ENCODE peak calls at places on chromosomes 4 and X, in eight cellular contexts. One of them, this sample, is unnamed.

GRCh38 chr4:17664755-17665154 is 50.3 kb downstream of the MED28 start:
- DNase-seq in GM06990: peak
- DNase-seq in NB4: peak
- DNase-seq in Calu3: peak
- DNase-seq in CD4-positive, alpha-beta T cell: no peak
- DNase-seq in HFF-Myc: no peak
- DNase-seq in fibroblast of pulmonary artery: no peak
- DNase-seq in OCI-LY7: peak
- DNase-seq in this sample: no peak

GRCh38 chr4:8581094-8581861 is 1.1 kb downstream of the GPR78 start:
- DNase-seq in GM06990: no peak
- DNase-seq in NB4: no peak
- DNase-seq in Calu3: no peak
- DNase-seq in CD4-positive, alpha-beta T cell: no peak
- DNase-seq in HFF-Myc: no peak
- DNase-seq in fibroblast of pulmonary artery: no peak
- DNase-seq in OCI-LY7: no peak
- DNase-seq in this sample: no peak

GRCh38 chrX:130002541-130002940 is 20.1 kb downstream of the BCORL1 start:
- DNase-seq in GM06990: no peak
- DNase-seq in NB4: no peak
- DNase-seq in Calu3: no peak
- DNase-seq in CD4-positive, alpha-beta T cell: no peak
- DNase-seq in HFF-Myc: no peak
- DNase-seq in fibroblast of pulmonary artery: no peak
- DNase-seq in OCI-LY7: no peak
- DNase-seq in this sample: no peak

GRCh38 chrX:9651737-9652136 is 113.9 kb downstream of the GPR143 start:
- DNase-seq in GM06990: no peak
- DNase-seq in NB4: no peak
- DNase-seq in Calu3: no peak
- DNase-seq in CD4-positive, alpha-beta T cell: no peak
- DNase-seq in HFF-Myc: no peak
- DNase-seq in fibroblast of pulmonary artery: no peak
- DNase-seq in OCI-LY7: no peak
- DNase-seq in this sample: no peak

GRCh38 chrX:13752646-13753045 is 18.1 kb downstream of the OFD1 start:
- DNase-seq in GM06990: peak
- DNase-seq in NB4: peak
- DNase-seq in Calu3: no peak
- DNase-seq in CD4-positive, alpha-beta T cell: no peak
- DNase-seq in HFF-Myc: no peak
- DNase-seq in fibroblast of pulmonary artery: no peak
- DNase-seq in OCI-LY7: peak
- DNase-seq in this sample: no peak

GRCh38 chrX:77065896-77066295 is 381.3 kb upstream of the FGF16 start:
- DNase-seq in GM06990: no peak
- DNase-seq in NB4: no peak
- DNase-seq in Calu3: no peak
- DNase-seq in CD4-positive, alpha-beta T cell: no peak
- DNase-seq in HFF-Myc: no peak
- DNase-seq in fibroblast of pulmonary artery: no peak
- DNase-seq in OCI-LY7: no peak
- DNase-seq in this sample: no peak

GRCh38 chrX:288561-288991 is 7.4 kb downstream of the PLCXD1 start:
- DNase-seq in GM06990: no peak
- DNase-seq in NB4: no peak
- DNase-seq in Calu3: no peak
- DNase-seq in CD4-positive, alpha-beta T cell: no peak
- DNase-seq in HFF-Myc: no peak
- DNase-seq in fibroblast of pulmonary artery: no peak
- DNase-seq in OCI-LY7: no peak
- DNase-seq in this sample: no peak

GRCh38 chrX:22278375-22278774 is 5.7 kb downstream of the CBLL2 start:
- DNase-seq in GM06990: no peak
- DNase-seq in NB4: no peak
- DNase-seq in Calu3: peak
- DNase-seq in CD4-positive, alpha-beta T cell: no peak
- DNase-seq in HFF-Myc: no peak
- DNase-seq in fibroblast of pulmonary artery: no peak
- DNase-seq in OCI-LY7: no peak
- DNase-seq in this sample: no peak

GRCh38 chr4:98603683-98604573 is 54.5 kb downstream of the TSPAN5 start:
- DNase-seq in GM06990: no peak
- DNase-seq in NB4: no peak
- DNase-seq in Calu3: no peak
- DNase-seq in CD4-positive, alpha-beta T cell: no peak
- DNase-seq in HFF-Myc: no peak
- DNase-seq in fibroblast of pulmonary artery: peak
- DNase-seq in OCI-LY7: no peak
- DNase-seq in this sample: no peak

GRCh38 chr4:65600656-65601055 is 69.6 kb downstream of the EPHA5 start:
- DNase-seq in GM06990: no peak
- DNase-seq in NB4: no peak
- DNase-seq in Calu3: no peak
- DNase-seq in CD4-positive, alpha-beta T cell: no peak
- DNase-seq in HFF-Myc: no peak
- DNase-seq in fibroblast of pulmonary artery: no peak
- DNase-seq in OCI-LY7: no peak
- DNase-seq in this sample: no peak

GRCh38 chr4:126778348-126778747 is 854.4 kb upstream of the INTU start:
- DNase-seq in GM06990: no peak
- DNase-seq in NB4: peak
- DNase-seq in Calu3: no peak
- DNase-seq in CD4-positive, alpha-beta T cell: no peak
- DNase-seq in HFF-Myc: no peak
- DNase-seq in fibroblast of pulmonary artery: peak
- DNase-seq in OCI-LY7: no peak
- DNase-seq in this sample: no peak

GRCh38 chr4:156892695-156893211 is 78.8 kb downstream of the PDGFC start:
- DNase-seq in GM06990: no peak
- DNase-seq in NB4: no peak
- DNase-seq in Calu3: no peak
- DNase-seq in CD4-positive, alpha-beta T cell: no peak
- DNase-seq in HFF-Myc: no peak
- DNase-seq in fibroblast of pulmonary artery: no peak
- DNase-seq in OCI-LY7: no peak
- DNase-seq in this sample: no peak

GRCh38 chr4:1833307-1834046 is 22.5 kb downstream of the LETM1 start:
- DNase-seq in GM06990: no peak
- DNase-seq in NB4: no peak
- DNase-seq in Calu3: no peak
- DNase-seq in CD4-positive, alpha-beta T cell: no peak
- DNase-seq in HFF-Myc: no peak
- DNase-seq in fibroblast of pulmonary artery: no peak
- DNase-seq in OCI-LY7: peak
- DNase-seq in this sample: no peak

GRCh38 chr4:982291-982690 is 4.6 kb upstream of the IDUA start:
- DNase-seq in GM06990: no peak
- DNase-seq in NB4: no peak
- DNase-seq in Calu3: no peak
- DNase-seq in CD4-positive, alpha-beta T cell: no peak
- DNase-seq in HFF-Myc: no peak
- DNase-seq in fibroblast of pulmonary artery: no peak
- DNase-seq in OCI-LY7: no peak
- DNase-seq in this sample: no peak

GRCh38 chr4:126318376-126318775 is 1003.6 kb downstream of the FAT4 start:
- DNase-seq in GM06990: no peak
- DNase-seq in NB4: no peak
- DNase-seq in Calu3: no peak
- DNase-seq in CD4-positive, alpha-beta T cell: no peak
- DNase-seq in HFF-Myc: no peak
- DNase-seq in fibroblast of pulmonary artery: no peak
- DNase-seq in OCI-LY7: no peak
- DNase-seq in this sample: no peak

GRCh38 chr4:53804719-53805118 is 213.4 kb upstream of the LNX1 start:
- DNase-seq in GM06990: peak
- DNase-seq in NB4: peak
- DNase-seq in Calu3: peak
- DNase-seq in CD4-positive, alpha-beta T cell: no peak
- DNase-seq in HFF-Myc: no peak
- DNase-seq in fibroblast of pulmonary artery: peak
- DNase-seq in OCI-LY7: peak
- DNase-seq in this sample: no peak

GRCh38 chrX:47366051-47366722 is 4.2 kb upstream of the ZNF157 start:
- DNase-seq in GM06990: peak
- DNase-seq in NB4: no peak
- DNase-seq in Calu3: no peak
- DNase-seq in CD4-positive, alpha-beta T cell: peak
- DNase-seq in HFF-Myc: peak
- DNase-seq in fibroblast of pulmonary artery: peak
- DNase-seq in OCI-LY7: peak
- DNase-seq in this sample: no peak

GRCh38 chrX:47358387-47359065 is 11.9 kb upstream of the ZNF157 start:
- DNase-seq in GM06990: no peak
- DNase-seq in NB4: peak
- DNase-seq in Calu3: no peak
- DNase-seq in CD4-positive, alpha-beta T cell: no peak
- DNase-seq in HFF-Myc: no peak
- DNase-seq in fibroblast of pulmonary artery: peak
- DNase-seq in OCI-LY7: peak
- DNase-seq in this sample: no peak

GRCh38 chrX:47360423-47361179 is 9.8 kb upstream of the ZNF157 start:
- DNase-seq in GM06990: no peak
- DNase-seq in NB4: no peak
- DNase-seq in Calu3: no peak
- DNase-seq in CD4-positive, alpha-beta T cell: no peak
- DNase-seq in HFF-Myc: no peak
- DNase-seq in fibroblast of pulmonary artery: no peak
- DNase-seq in OCI-LY7: no peak
- DNase-seq in this sample: no peak

GRCh38 chrX:47361538-47362511 is 8.6 kb upstream of the ZNF157 start:
- DNase-seq in GM06990: peak
- DNase-seq in NB4: peak
- DNase-seq in Calu3: peak
- DNase-seq in CD4-positive, alpha-beta T cell: no peak
- DNase-seq in HFF-Myc: peak
- DNase-seq in fibroblast of pulmonary artery: peak
- DNase-seq in OCI-LY7: peak
- DNase-seq in this sample: no peak
- TF ChIP-seq CTCF in GM06990: no peak
- TF ChIP-seq CTCF in NB4: no peak
- TF ChIP-seq CTCF in Calu3: no peak
- TF ChIP-seq CTCF in CD4-positive, alpha-beta T cell: no peak
- TF ChIP-seq CTCF in HFF-Myc: no peak
- TF ChIP-seq CTCF in fibroblast of pulmonary artery: peak
- TF ChIP-seq CTCF in OCI-LY7: peak
- TF ChIP-seq CTCF in this sample: no peak

DNA sequence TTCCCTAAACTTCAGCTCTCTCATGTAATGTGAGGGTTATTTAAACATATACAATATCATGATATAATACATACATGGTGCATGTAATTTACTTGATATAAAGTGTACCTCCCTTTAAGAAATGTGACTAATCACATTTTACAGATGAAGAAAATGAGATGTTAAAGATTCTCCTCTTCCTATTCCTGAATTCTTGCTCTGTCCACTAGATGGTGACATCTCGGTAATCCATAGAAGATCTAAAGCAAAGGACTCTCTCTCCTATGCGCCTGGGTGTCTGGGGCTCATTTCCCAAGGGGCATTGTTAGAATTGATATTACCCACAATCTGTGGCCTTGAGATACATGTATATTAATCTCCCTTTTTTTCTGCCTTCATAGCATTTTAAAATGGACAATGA is 804.9 kb downstream of the RAB28 start:
- DNase-seq in GM06990: no peak
- DNase-seq in NB4: peak
- DNase-seq in Calu3: no peak
- DNase-seq in CD4-positive, alpha-beta T cell: no peak
- DNase-seq in HFF-Myc: no peak
- DNase-seq in fibroblast of pulmonary artery: peak
- DNase-seq in OCI-LY7: peak
- DNase-seq in this sample: no peak
- TF ChIP-seq CTCF in GM06990: peak
- TF ChIP-seq CTCF in NB4: peak
- TF ChIP-seq CTCF in Calu3: peak
- TF ChIP-seq CTCF in CD4-positive, alpha-beta T cell: no peak
- TF ChIP-seq CTCF in HFF-Myc: no peak
- TF ChIP-seq CTCF in fibroblast of pulmonary artery: peak
- TF ChIP-seq CTCF in OCI-LY7: peak
- TF ChIP-seq CTCF in this sample: no peak

DNA sequence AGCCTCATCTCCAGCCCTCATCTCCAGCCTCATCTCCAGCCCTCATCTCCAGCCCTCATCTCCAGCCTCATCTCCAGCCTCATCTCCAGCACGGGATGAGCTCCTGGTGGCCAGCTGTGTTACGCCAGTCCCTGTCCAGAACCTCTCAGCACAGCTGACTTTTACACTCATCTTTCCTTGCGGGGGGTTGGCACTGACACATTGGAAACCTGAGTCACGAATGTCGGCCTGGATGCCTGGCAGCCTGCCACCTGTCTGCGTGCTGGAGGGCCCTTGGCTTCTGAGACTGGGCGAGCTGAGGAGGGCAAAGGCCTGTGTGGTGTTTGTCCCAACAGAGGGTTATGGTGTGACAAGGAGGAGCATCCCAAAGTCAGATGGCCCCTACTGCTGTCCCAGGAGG is 66.1 kb upstream of the HGFAC start:
- DNase-seq in GM06990: no peak
- DNase-seq in NB4: no peak
- DNase-seq in Calu3: no peak
- DNase-seq in CD4-positive, alpha-beta T cell: no peak
- DNase-seq in HFF-Myc: peak
- DNase-seq in fibroblast of pulmonary artery: peak
- DNase-seq in OCI-LY7: no peak
- DNase-seq in this sample: no peak
- TF ChIP-seq CTCF in GM06990: no peak
- TF ChIP-seq CTCF in NB4: no peak
- TF ChIP-seq CTCF in Calu3: no peak
- TF ChIP-seq CTCF in CD4-positive, alpha-beta T cell: no peak
- TF ChIP-seq CTCF in HFF-Myc: no peak
- TF ChIP-seq CTCF in fibroblast of pulmonary artery: no peak
- TF ChIP-seq CTCF in OCI-LY7: no peak
- TF ChIP-seq CTCF in this sample: no peak

GRCh38 chr4:24001945-24002640 is 112.2 kb upstream of the PPARGC1A start:
- DNase-seq in GM06990: no peak
- DNase-seq in NB4: no peak
- DNase-seq in Calu3: no peak
- DNase-seq in CD4-positive, alpha-beta T cell: no peak
- DNase-seq in HFF-Myc: no peak
- DNase-seq in fibroblast of pulmonary artery: no peak
- DNase-seq in OCI-LY7: no peak
- DNase-seq in this sample: no peak

GRCh38 chr4:24006269-24006668 is 116.4 kb upstream of the PPARGC1A start:
- DNase-seq in GM06990: no peak
- DNase-seq in NB4: no peak
- DNase-seq in Calu3: no peak
- DNase-seq in CD4-positive, alpha-beta T cell: no peak
- DNase-seq in HFF-Myc: no peak
- DNase-seq in fibroblast of pulmonary artery: no peak
- DNase-seq in OCI-LY7: no peak
- DNase-seq in this sample: no peak

GRCh38 chr4:24002641-24002966 is 112.8 kb upstream of the PPARGC1A start:
- DNase-seq in GM06990: no peak
- DNase-seq in NB4: no peak
- DNase-seq in Calu3: no peak
- DNase-seq in CD4-positive, alpha-beta T cell: no peak
- DNase-seq in HFF-Myc: no peak
- DNase-seq in fibroblast of pulmonary artery: no peak
- DNase-seq in OCI-LY7: no peak
- DNase-seq in this sample: no peak

GRCh38 chr4:24003476-24003875 is 113.6 kb upstream of the PPARGC1A start:
- DNase-seq in GM06990: no peak
- DNase-seq in NB4: no peak
- DNase-seq in Calu3: no peak
- DNase-seq in CD4-positive, alpha-beta T cell: no peak
- DNase-seq in HFF-Myc: no peak
- DNase-seq in fibroblast of pulmonary artery: no peak
- DNase-seq in OCI-LY7: no peak
- DNase-seq in this sample: no peak

GRCh38 chr4:24003926-24004325 is 114.1 kb upstream of the PPARGC1A start:
- DNase-seq in GM06990: no peak
- DNase-seq in NB4: no peak
- DNase-seq in Calu3: no peak
- DNase-seq in CD4-positive, alpha-beta T cell: no peak
- DNase-seq in HFF-Myc: no peak
- DNase-seq in fibroblast of pulmonary artery: no peak
- DNase-seq in OCI-LY7: no peak
- DNase-seq in this sample: no peak
- TF ChIP-seq CTCF in GM06990: no peak
- TF ChIP-seq CTCF in NB4: no peak
- TF ChIP-seq CTCF in Calu3: no peak
- TF ChIP-seq CTCF in CD4-positive, alpha-beta T cell: no peak
- TF ChIP-seq CTCF in HFF-Myc: no peak
- TF ChIP-seq CTCF in fibroblast of pulmonary artery: no peak
- TF ChIP-seq CTCF in OCI-LY7: no peak
- TF ChIP-seq CTCF in this sample: no peak